ENCODE peak calls at places on chromosomes 2 and 18, in nine cellular contexts. J, S, K, H, G, I, N, X and F are unnamed samples.
A peak's percentile ranks its signal among the peaks of the same experiment; 100 is the strongest.

GRCh38 chr2:98654702-98655488 is 46.5 kb downstream of the UNC50 start:
- DNase-seq in J (no peak), S (no peak), K (no peak), H (no peak), G (no peak), I (no peak), N (no peak), X (no peak), F (no peak)

GRCh38 chr2:51996569-51996917 is 964.6 kb upstream of the NRXN1 start:
- DNase-seq in J (no peak), S (no peak), K (no peak), H (no peak), G (no peak), I (no peak), N (no peak), X (no peak), F (no peak)

GRCh38 chr2:16625201-16625729 is 40.4 kb downstream of the CYRIA start:
- DNase-seq in J (no peak), S (no peak), K (no peak), H (no peak), G (no peak), I (no peak), N (no peak), X (no peak), F (no peak)

GRCh38 chr18:37563810-37564511 is 1.6 kb downstream of the CELF4 start:
- DNase-seq in J (no peak), S (no peak), K (no peak), H (no peak), G (no peak), I (no peak), N (no peak), X (no peak), F (no peak)

GRCh38 chr2:179909845-179910734 is 48.7 kb upstream of the ZNF385B start:
- DNase-seq in J (no peak), S (no peak), K (no peak), H (no peak), G (no peak), I (no peak), N (no peak), X (no peak), F (no peak)

GRCh38 chr18:6885992-6886823 is 156.7 kb downstream of the ARHGAP28 start:
- DNase-seq in J (peak; percentile 18), S (no peak), K (peak; percentile 29), H (no peak), G (no peak), I (peak; percentile 32), N (no peak), X (peak; percentile 41), F (no peak)

GRCh38 chr2:100939445-100939844 is 62.6 kb upstream of the RPL31 start:
- DNase-seq in J (no peak), S (no peak), K (no peak), H (no peak), G (no peak), I (no peak), N (no peak), X (no peak), F (no peak)

GRCh38 chr2:207763308-207763707 is 6.4 kb downstream of the FZD5 start:
- DNase-seq in J (no peak), S (no peak), K (no peak), H (no peak), G (no peak), I (no peak), N (no peak), X (no peak), F (no peak)

GRCh38 chr18:59646946-59647307 is 50.3 kb downstream of the CCBE1 start:
- DNase-seq in J (no peak), S (no peak), K (no peak), H (no peak), G (no peak), I (no peak), N (no peak), X (no peak), F (no peak)

GRCh38 chr18:55047546-55047945 is 88.3 kb upstream of the CCDC68 start:
- DNase-seq in J (peak; percentile 20), S (no peak), K (no peak), H (no peak), G (no peak), I (no peak), N (no peak), X (no peak), F (no peak)

GRCh38 chr18:50356036-50356945 is 18.6 kb upstream of the SKA1 start:
- DNase-seq in J (no peak), S (no peak), K (no peak), H (no peak), G (no peak), I (peak; percentile 55), N (no peak), X (no peak), F (no peak)

GRCh38 chr2:317501-318424 is 29.9 kb upstream of the ALKAL2 start:
- DNase-seq in J (peak; percentile 62), S (no peak), K (no peak), H (peak; percentile 4), G (no peak), I (peak; percentile 4), N (no peak), X (no peak), F (peak; percentile 13)

GRCh38 chr2:239896075-239896474 is 129.1 kb downstream of the NDUFA10 start:
- DNase-seq in J (no peak), S (no peak), K (no peak), H (no peak), G (no peak), I (no peak), N (peak; percentile 45), X (no peak), F (no peak)

GRCh38 chr2:45316576-45317338 is 294.3 kb downstream of the SRBD1 start:
- DNase-seq in J (peak; percentile 40), S (no peak), K (no peak), H (no peak), G (no peak), I (no peak), N (no peak), X (no peak), F (no peak)

GRCh38 chr2:25912851-25913695 is 34.8 kb upstream of the ASXL2 start:
- DNase-seq in J (peak; percentile 33), S (no peak), K (no peak), H (no peak), G (no peak), I (peak; percentile 9), N (peak; percentile 73), X (no peak), F (no peak)

GRCh38 chr2:191249131-191249813 is 4.1 kb downstream of the MYO1B start:
- DNase-seq in J (peak; percentile 39), S (no peak), K (no peak), H (no peak), G (no peak), I (no peak), N (no peak), X (no peak), F (no peak)